ENCODE peak calls at places on chromosomes 16 and 17, in five cellular contexts. One of them, this sample, is unnamed.

GRCh38 chr17:55275894-55276804 is 11.4 kb downstream of the HLF start:
- DNase-seq in heart left ventricle: no peak
- DNase-seq in left ventricle myocardium inferior: no peak
- DNase-seq in substantia nigra: no peak
- DNase-seq in CD4-positive, alpha-beta T cell: no peak
- DNase-seq in this sample: peak

GRCh38 chr17:40175928-40176327 is 1.3 kb upstream of the RAPGEFL1 start:
- DNase-seq in CD4-positive, alpha-beta T cell: no peak
- DNase-seq in left ventricle myocardium inferior: no peak
- DNase-seq in heart left ventricle: no peak
- DNase-seq in substantia nigra: no peak
- DNase-seq in this sample: no peak

GRCh38 chr16:14409563-14409962 is 220.5 kb downstream of the PARN start:
- DNase-seq in CD4-positive, alpha-beta T cell: no peak
- DNase-seq in heart left ventricle: no peak
- DNase-seq in substantia nigra: no peak
- DNase-seq in left ventricle myocardium inferior: no peak
- DNase-seq in this sample: peak

GRCh38 chr16:15604460-15605390 is 38.2 kb downstream of the MARF1 start:
- DNase-seq in heart left ventricle: no peak
- DNase-seq in left ventricle myocardium inferior: no peak
- DNase-seq in substantia nigra: peak
- DNase-seq in CD4-positive, alpha-beta T cell: no peak
- DNase-seq in this sample: no peak

GRCh38 chr17:40516581-40517285 is 15.3 kb upstream of the TNS4 start:
- DNase-seq in left ventricle myocardium inferior: no peak
- DNase-seq in heart left ventricle: no peak
- DNase-seq in CD4-positive, alpha-beta T cell: peak
- DNase-seq in substantia nigra: no peak
- DNase-seq in this sample: no peak

GRCh38 chr16:64174327-64174726 is 947.5 kb downstream of the CDH11 start:
- DNase-seq in CD4-positive, alpha-beta T cell: no peak
- DNase-seq in left ventricle myocardium inferior: no peak
- DNase-seq in heart left ventricle: no peak
- DNase-seq in substantia nigra: no peak
- DNase-seq in this sample: no peak

GRCh38 chr17:2903193-2903974 is 107.1 kb downstream of the RAP1GAP2 start:
- DNase-seq in substantia nigra: no peak
- DNase-seq in left ventricle myocardium inferior: no peak
- DNase-seq in heart left ventricle: no peak
- DNase-seq in CD4-positive, alpha-beta T cell: no peak
- DNase-seq in this sample: no peak

GRCh38 chr17:51857052-51857593 is 301.4 kb downstream of the CA10 start:
- DNase-seq in left ventricle myocardium inferior: no peak
- DNase-seq in substantia nigra: no peak
- DNase-seq in CD4-positive, alpha-beta T cell: no peak
- DNase-seq in heart left ventricle: no peak
- DNase-seq in this sample: no peak

GRCh38 chr17:8488931-8489330 is 53.2 kb downstream of the NDEL1 start:
- DNase-seq in heart left ventricle: no peak
- DNase-seq in left ventricle myocardium inferior: peak
- DNase-seq in CD4-positive, alpha-beta T cell: no peak
- DNase-seq in substantia nigra: no peak
- DNase-seq in this sample: peak

GRCh38 chr17:8489841-8490240 is 54.2 kb downstream of the NDEL1 start:
- DNase-seq in CD4-positive, alpha-beta T cell: no peak
- DNase-seq in heart left ventricle: no peak
- DNase-seq in left ventricle myocardium inferior: no peak
- DNase-seq in substantia nigra: no peak
- DNase-seq in this sample: no peak

GRCh38 chr17:8487130-8487645 is 51.5 kb downstream of the NDEL1 start:
- DNase-seq in substantia nigra: no peak
- DNase-seq in CD4-positive, alpha-beta T cell: no peak
- DNase-seq in heart left ventricle: no peak
- DNase-seq in left ventricle myocardium inferior: no peak
- DNase-seq in this sample: no peak

GRCh38 chr17:8490256-8491023 is 54.8 kb downstream of the NDEL1 start:
- DNase-seq in left ventricle myocardium inferior: no peak
- DNase-seq in CD4-positive, alpha-beta T cell: no peak
- DNase-seq in heart left ventricle: no peak
- DNase-seq in substantia nigra: no peak
- DNase-seq in this sample: no peak

GRCh38 chr17:8488491-8488890 is 52.8 kb downstream of the NDEL1 start:
- DNase-seq in CD4-positive, alpha-beta T cell: no peak
- DNase-seq in heart left ventricle: no peak
- DNase-seq in substantia nigra: no peak
- DNase-seq in left ventricle myocardium inferior: no peak
- DNase-seq in this sample: no peak
- H3K27ac ChIP-seq in CD4-positive, alpha-beta T cell: no peak
- H3K27ac ChIP-seq in heart left ventricle: peak
- H3K27ac ChIP-seq in substantia nigra: no peak
- H3K27ac ChIP-seq in left ventricle myocardium inferior: peak
- H3K27ac ChIP-seq in this sample: peak

DNA sequence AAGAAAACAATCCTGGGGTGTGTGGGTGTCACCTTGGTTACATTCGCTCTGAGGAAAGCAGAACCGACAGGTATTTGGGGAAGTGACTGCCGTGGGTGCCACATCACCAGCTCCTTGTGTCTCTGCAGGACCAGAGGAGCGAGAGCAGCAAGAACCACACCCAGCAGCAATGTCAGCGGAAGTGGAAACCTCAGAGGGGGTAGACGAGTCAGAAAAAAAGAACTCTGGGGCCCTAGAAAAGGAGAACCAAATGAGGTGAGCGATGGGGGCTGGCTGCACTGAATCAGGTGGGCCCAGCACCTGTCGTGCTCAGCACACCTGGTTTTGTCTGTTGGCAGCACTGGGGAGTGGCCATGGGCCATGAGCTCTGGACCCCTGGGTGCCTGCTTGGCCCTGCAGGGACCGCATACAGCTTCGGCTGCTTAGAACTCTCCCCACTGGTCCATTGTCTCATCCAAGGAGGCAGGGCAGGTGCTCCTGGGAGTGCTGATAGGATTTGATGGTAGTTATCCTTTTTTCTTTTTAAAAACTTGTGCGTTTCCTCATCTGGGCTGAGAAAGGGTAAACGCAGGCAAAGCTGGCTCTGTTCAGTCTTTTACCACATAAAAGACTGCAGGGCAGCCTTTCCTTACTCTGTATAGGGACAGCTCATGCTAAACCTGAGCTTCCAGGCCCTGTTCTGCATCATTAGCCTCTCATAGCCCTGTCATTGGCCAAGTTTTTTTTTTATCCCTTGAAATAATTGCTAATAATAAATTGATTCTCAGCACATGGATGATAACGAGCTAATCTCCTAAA is 29.4 kb downstream of the HMOX2 start:
- DNase-seq in heart left ventricle: no peak
- DNase-seq in CD4-positive, alpha-beta T cell: peak
- DNase-seq in substantia nigra: no peak
- DNase-seq in left ventricle myocardium inferior: no peak
- DNase-seq in this sample: no peak
- H3K27ac ChIP-seq in heart left ventricle: peak
- H3K27ac ChIP-seq in CD4-positive, alpha-beta T cell: peak
- H3K27ac ChIP-seq in substantia nigra: peak
- H3K27ac ChIP-seq in left ventricle myocardium inferior: peak
- H3K27ac ChIP-seq in this sample: peak

DNA sequence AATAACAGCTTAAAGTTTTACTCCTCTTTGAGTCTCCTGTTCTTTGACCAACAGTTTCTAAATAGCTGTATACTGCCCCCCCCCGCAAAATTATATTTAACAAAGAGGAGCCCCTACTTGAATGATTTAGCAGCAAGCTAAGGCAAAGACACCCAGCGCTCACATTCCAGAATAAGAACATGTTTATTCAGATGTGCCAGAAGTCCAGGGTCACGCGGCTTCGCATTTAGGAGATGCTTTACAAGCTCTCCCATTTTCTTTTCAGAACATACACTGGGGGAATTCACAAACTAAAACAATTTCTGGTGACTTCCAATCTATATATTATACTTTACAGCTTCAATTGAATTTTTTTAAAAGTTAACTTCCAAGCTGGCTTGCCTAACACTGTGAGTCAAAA is 5.3 kb downstream of the PLD6 start:
- DNase-seq in left ventricle myocardium inferior: no peak
- DNase-seq in substantia nigra: no peak
- DNase-seq in CD4-positive, alpha-beta T cell: no peak
- DNase-seq in heart left ventricle: no peak
- DNase-seq in this sample: no peak
- H3K27ac ChIP-seq in left ventricle myocardium inferior: peak
- H3K27ac ChIP-seq in substantia nigra: no peak
- H3K27ac ChIP-seq in CD4-positive, alpha-beta T cell: no peak
- H3K27ac ChIP-seq in heart left ventricle: no peak
- H3K27ac ChIP-seq in this sample: no peak

DNA sequence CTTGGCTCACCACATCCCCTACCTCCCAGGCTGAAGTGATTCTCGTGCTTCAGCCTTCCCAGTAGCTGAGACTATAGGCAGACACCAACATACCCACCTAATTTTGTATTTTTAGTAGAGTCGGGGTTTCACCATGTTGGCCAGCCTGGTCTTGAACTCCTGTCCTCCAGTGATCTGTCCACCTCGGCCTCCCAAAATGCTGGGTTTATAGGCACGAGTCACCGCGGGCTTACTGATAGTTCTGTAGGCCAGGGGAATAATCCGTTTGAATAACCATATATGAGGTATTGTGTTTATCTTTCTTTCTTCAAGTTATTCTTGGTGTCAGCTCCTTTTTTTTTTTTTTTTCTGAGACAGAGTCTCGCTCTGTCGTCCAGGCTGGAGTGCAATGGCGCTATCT is 7.7 kb downstream of the FAM234A start:
- DNase-seq in CD4-positive, alpha-beta T cell: no peak
- DNase-seq in left ventricle myocardium inferior: no peak
- DNase-seq in heart left ventricle: no peak
- DNase-seq in substantia nigra: no peak
- DNase-seq in this sample: no peak
- H3K27ac ChIP-seq in CD4-positive, alpha-beta T cell: no peak
- H3K27ac ChIP-seq in left ventricle myocardium inferior: peak
- H3K27ac ChIP-seq in heart left ventricle: peak
- H3K27ac ChIP-seq in substantia nigra: no peak
- H3K27ac ChIP-seq in this sample: no peak

DNA sequence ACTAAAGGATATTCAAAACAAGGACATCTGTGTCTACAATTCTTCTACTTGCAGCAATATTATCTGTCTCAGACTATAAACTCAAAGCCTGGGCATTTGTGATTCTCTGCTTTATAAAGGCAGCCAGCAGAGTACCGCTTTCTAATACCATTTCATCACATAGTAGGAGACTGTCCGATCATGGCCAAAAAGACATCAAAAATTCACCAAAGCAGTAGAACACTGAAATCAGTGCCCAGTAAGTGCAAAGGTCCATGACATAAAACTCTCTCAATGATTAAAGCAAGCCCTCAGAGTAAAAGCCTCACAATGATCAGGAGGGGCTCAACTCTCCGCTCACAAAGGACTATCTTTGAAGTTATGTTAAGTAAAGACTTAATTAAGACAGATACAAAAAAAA is 23.0 kb downstream of the ERN1 start:
- DNase-seq in substantia nigra: no peak
- DNase-seq in heart left ventricle: no peak
- DNase-seq in CD4-positive, alpha-beta T cell: no peak
- DNase-seq in left ventricle myocardium inferior: no peak
- DNase-seq in this sample: no peak
- H3K27ac ChIP-seq in substantia nigra: no peak
- H3K27ac ChIP-seq in heart left ventricle: no peak
- H3K27ac ChIP-seq in CD4-positive, alpha-beta T cell: peak
- H3K27ac ChIP-seq in left ventricle myocardium inferior: no peak
- H3K27ac ChIP-seq in this sample: peak

DNA sequence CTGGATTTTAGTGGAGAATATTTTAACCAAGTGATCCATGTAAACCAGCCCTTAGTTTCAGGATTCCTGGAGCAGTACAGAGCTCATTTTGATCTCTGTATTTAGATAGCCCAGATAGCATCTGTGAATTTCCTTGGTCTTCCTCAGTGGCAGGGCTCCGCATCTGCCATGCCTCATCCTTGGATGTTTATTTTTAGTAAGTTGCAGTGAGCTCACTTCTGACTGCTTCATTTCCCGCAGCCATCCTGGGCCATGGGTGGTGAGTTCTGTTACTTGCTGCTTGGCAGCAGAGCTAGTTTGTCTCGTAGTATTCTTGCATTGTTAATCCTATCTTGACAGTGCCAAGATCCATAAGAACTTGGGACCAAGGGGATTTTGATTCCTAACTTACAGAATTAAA is 33.7 kb downstream of the IST1 start:
- DNase-seq in left ventricle myocardium inferior: no peak
- DNase-seq in heart left ventricle: no peak
- DNase-seq in substantia nigra: no peak
- DNase-seq in CD4-positive, alpha-beta T cell: no peak
- DNase-seq in this sample: no peak
- H3K27ac ChIP-seq in left ventricle myocardium inferior: peak
- H3K27ac ChIP-seq in heart left ventricle: peak
- H3K27ac ChIP-seq in substantia nigra: no peak
- H3K27ac ChIP-seq in CD4-positive, alpha-beta T cell: no peak
- H3K27ac ChIP-seq in this sample: peak